ENCODE peak calls at places on chromosomes 5 and 9, in ten cellular contexts. One of them, this sample, is unnamed.
A peak's percentile ranks its signal among the peaks of the same experiment; 100 is the strongest.

GRCh38 chr5:35857004-35857345 is 284 bp downstream of the IL7R start:
- DNase-seq in LoVo: no peak
- DNase-seq in stimulated activated CD4-positive, alpha-beta T cell treated with anti-CD3 and anti-CD28 coated beads, Interleukin-12 subunit alpha, Interleukin-12 subunit beta, amount 100 ng/mL, for 4 hours: no peak
- DNase-seq in H54: no peak
- DNase-seq in A172: no peak
- DNase-seq in NCI-H2029: no peak
- DNase-seq in NCI-H1105: no peak
- DNase-seq in KG1: no peak
- DNase-seq in AG04450: no peak
- DNase-seq in iPS-NIHi11: no peak
- DNase-seq in this sample: no peak

GRCh38 chr9:91101598-91102168 is 260.0 kb downstream of the AUH start:
- DNase-seq in LoVo: no peak
- DNase-seq in stimulated activated CD4-positive, alpha-beta T cell treated with anti-CD3 and anti-CD28 coated beads, Interleukin-12 subunit alpha, Interleukin-12 subunit beta, amount 100 ng/mL, for 4 hours: peak; percentile 56
- DNase-seq in H54: no peak
- DNase-seq in A172: no peak
- DNase-seq in NCI-H2029: peak; percentile 58
- DNase-seq in NCI-H1105: no peak
- DNase-seq in KG1: no peak
- DNase-seq in AG04450: no peak
- DNase-seq in iPS-NIHi11: no peak
- DNase-seq in this sample: no peak

GRCh38 chr9:100099722-100100042 is 639 bp downstream of the INVS start:
- DNase-seq in LoVo: no peak
- DNase-seq in stimulated activated CD4-positive, alpha-beta T cell treated with anti-CD3 and anti-CD28 coated beads, Interleukin-12 subunit alpha, Interleukin-12 subunit beta, amount 100 ng/mL, for 4 hours: peak; percentile 5
- DNase-seq in H54: no peak
- DNase-seq in A172: no peak
- DNase-seq in NCI-H2029: peak; percentile 27
- DNase-seq in NCI-H1105: no peak
- DNase-seq in KG1: no peak
- DNase-seq in AG04450: no peak
- DNase-seq in iPS-NIHi11: peak; percentile 22
- DNase-seq in this sample: no peak

GRCh38 chr9:128244443-128245226 is 31.2 kb downstream of the GOLGA2 start:
- DNase-seq in LoVo: no peak
- DNase-seq in stimulated activated CD4-positive, alpha-beta T cell treated with anti-CD3 and anti-CD28 coated beads, Interleukin-12 subunit alpha, Interleukin-12 subunit beta, amount 100 ng/mL, for 4 hours: no peak
- DNase-seq in H54: no peak
- DNase-seq in A172: no peak
- DNase-seq in NCI-H2029: no peak
- DNase-seq in NCI-H1105: no peak
- DNase-seq in KG1: peak; percentile 57
- DNase-seq in AG04450: peak; percentile 83
- DNase-seq in iPS-NIHi11: peak; percentile 85
- DNase-seq in this sample: peak; percentile 88

GRCh38 chr9:70795841-70796240 is 325.6 kb downstream of the TRPM3 start:
- DNase-seq in LoVo: no peak
- DNase-seq in stimulated activated CD4-positive, alpha-beta T cell treated with anti-CD3 and anti-CD28 coated beads, Interleukin-12 subunit alpha, Interleukin-12 subunit beta, amount 100 ng/mL, for 4 hours: no peak
- DNase-seq in H54: no peak
- DNase-seq in A172: no peak
- DNase-seq in NCI-H2029: no peak
- DNase-seq in NCI-H1105: no peak
- DNase-seq in KG1: no peak
- DNase-seq in AG04450: no peak
- DNase-seq in iPS-NIHi11: no peak
- DNase-seq in this sample: no peak

GRCh38 chr9:118463419-118463818 is 759.2 kb downstream of the TLR4 start:
- DNase-seq in LoVo: no peak
- DNase-seq in stimulated activated CD4-positive, alpha-beta T cell treated with anti-CD3 and anti-CD28 coated beads, Interleukin-12 subunit alpha, Interleukin-12 subunit beta, amount 100 ng/mL, for 4 hours: no peak
- DNase-seq in H54: no peak
- DNase-seq in A172: no peak
- DNase-seq in NCI-H2029: no peak
- DNase-seq in NCI-H1105: no peak
- DNase-seq in KG1: no peak
- DNase-seq in AG04450: no peak
- DNase-seq in iPS-NIHi11: no peak
- DNase-seq in this sample: no peak

GRCh38 chr5:1831257-1831656 is 30.1 kb downstream of the NDUFS6 start:
- DNase-seq in LoVo: no peak
- DNase-seq in stimulated activated CD4-positive, alpha-beta T cell treated with anti-CD3 and anti-CD28 coated beads, Interleukin-12 subunit alpha, Interleukin-12 subunit beta, amount 100 ng/mL, for 4 hours: no peak
- DNase-seq in H54: no peak
- DNase-seq in A172: no peak
- DNase-seq in NCI-H2029: no peak
- DNase-seq in NCI-H1105: no peak
- DNase-seq in KG1: no peak
- DNase-seq in AG04450: no peak
- DNase-seq in iPS-NIHi11: no peak
- DNase-seq in this sample: no peak

GRCh38 chr5:91077623-91078022 is 305.5 kb downstream of the ARRDC3 start:
- DNase-seq in LoVo: no peak
- DNase-seq in stimulated activated CD4-positive, alpha-beta T cell treated with anti-CD3 and anti-CD28 coated beads, Interleukin-12 subunit alpha, Interleukin-12 subunit beta, amount 100 ng/mL, for 4 hours: no peak
- DNase-seq in H54: no peak
- DNase-seq in A172: no peak
- DNase-seq in NCI-H2029: no peak
- DNase-seq in NCI-H1105: no peak
- DNase-seq in KG1: no peak
- DNase-seq in AG04450: no peak
- DNase-seq in iPS-NIHi11: no peak
- DNase-seq in this sample: no peak

GRCh38 chr5:159099049-159099760 is 511 bp downstream of the EBF1 start:
- DNase-seq in LoVo: peak; percentile 63
- DNase-seq in stimulated activated CD4-positive, alpha-beta T cell treated with anti-CD3 and anti-CD28 coated beads, Interleukin-12 subunit alpha, Interleukin-12 subunit beta, amount 100 ng/mL, for 4 hours: no peak
- DNase-seq in H54: peak; percentile 44
- DNase-seq in A172: peak; percentile 23
- DNase-seq in NCI-H2029: no peak
- DNase-seq in NCI-H1105: peak; percentile 45
- DNase-seq in KG1: peak; percentile 6
- DNase-seq in AG04450: no peak
- DNase-seq in iPS-NIHi11: peak; percentile 67
- DNase-seq in this sample: no peak

GRCh38 chr9:92738661-92739081 is 26.0 kb downstream of the BICD2 start:
- DNase-seq in LoVo: no peak
- DNase-seq in stimulated activated CD4-positive, alpha-beta T cell treated with anti-CD3 and anti-CD28 coated beads, Interleukin-12 subunit alpha, Interleukin-12 subunit beta, amount 100 ng/mL, for 4 hours: no peak
- DNase-seq in H54: no peak
- DNase-seq in A172: no peak
- DNase-seq in NCI-H2029: no peak
- DNase-seq in NCI-H1105: no peak
- DNase-seq in KG1: no peak
- DNase-seq in AG04450: no peak
- DNase-seq in iPS-NIHi11: peak; percentile 39
- DNase-seq in this sample: no peak

GRCh38 chr5:119123280-119123679 is 52.4 kb downstream of the DMXL1 start:
- DNase-seq in LoVo: no peak
- DNase-seq in stimulated activated CD4-positive, alpha-beta T cell treated with anti-CD3 and anti-CD28 coated beads, Interleukin-12 subunit alpha, Interleukin-12 subunit beta, amount 100 ng/mL, for 4 hours: no peak
- DNase-seq in H54: no peak
- DNase-seq in A172: no peak
- DNase-seq in NCI-H2029: no peak
- DNase-seq in NCI-H1105: no peak
- DNase-seq in KG1: no peak
- DNase-seq in AG04450: no peak
- DNase-seq in iPS-NIHi11: no peak
- DNase-seq in this sample: no peak

GRCh38 chr5:172630961-172631360 is 10.1 kb upstream of the NEURL1B start:
- DNase-seq in LoVo: no peak
- DNase-seq in stimulated activated CD4-positive, alpha-beta T cell treated with anti-CD3 and anti-CD28 coated beads, Interleukin-12 subunit alpha, Interleukin-12 subunit beta, amount 100 ng/mL, for 4 hours: no peak
- DNase-seq in H54: no peak
- DNase-seq in A172: no peak
- DNase-seq in NCI-H2029: no peak
- DNase-seq in NCI-H1105: no peak
- DNase-seq in KG1: no peak
- DNase-seq in AG04450: no peak
- DNase-seq in iPS-NIHi11: no peak
- DNase-seq in this sample: no peak

GRCh38 chr9:118578467-118578866 is 790.8 kb downstream of the BRINP1 start:
- DNase-seq in LoVo: no peak
- DNase-seq in stimulated activated CD4-positive, alpha-beta T cell treated with anti-CD3 and anti-CD28 coated beads, Interleukin-12 subunit alpha, Interleukin-12 subunit beta, amount 100 ng/mL, for 4 hours: no peak
- DNase-seq in H54: no peak
- DNase-seq in A172: peak; percentile 81
- DNase-seq in NCI-H2029: no peak
- DNase-seq in NCI-H1105: no peak
- DNase-seq in KG1: no peak
- DNase-seq in AG04450: no peak
- DNase-seq in iPS-NIHi11: no peak
- DNase-seq in this sample: no peak

GRCh38 chr5:138083702-138084101 is at the start of gene WNT8A:
- DNase-seq in LoVo: no peak
- DNase-seq in stimulated activated CD4-positive, alpha-beta T cell treated with anti-CD3 and anti-CD28 coated beads, Interleukin-12 subunit alpha, Interleukin-12 subunit beta, amount 100 ng/mL, for 4 hours: no peak
- DNase-seq in H54: no peak
- DNase-seq in A172: no peak
- DNase-seq in NCI-H2029: no peak
- DNase-seq in NCI-H1105: no peak
- DNase-seq in KG1: no peak
- DNase-seq in AG04450: no peak
- DNase-seq in iPS-NIHi11: peak; percentile 46
- DNase-seq in this sample: no peak

GRCh38 chr9:98075332-98075805 is 18.8 kb downstream of the NANS start:
- DNase-seq in LoVo: no peak
- DNase-seq in stimulated activated CD4-positive, alpha-beta T cell treated with anti-CD3 and anti-CD28 coated beads, Interleukin-12 subunit alpha, Interleukin-12 subunit beta, amount 100 ng/mL, for 4 hours: no peak
- DNase-seq in H54: peak; percentile 97
- DNase-seq in A172: peak; percentile 97
- DNase-seq in NCI-H2029: no peak
- DNase-seq in NCI-H1105: no peak
- DNase-seq in KG1: no peak
- DNase-seq in AG04450: peak; percentile 26
- DNase-seq in iPS-NIHi11: no peak
- DNase-seq in this sample: no peak

This sample was measured in left ventricle myocardium inferior.